ENCODE peak calls at places on chromosomes 1 and 21, in nine cellular contexts. C is left ventricle myocardium inferior, L is HT-29, F is SW 1271, J is HT1080, D is OCI-LY7, P is ovary, W is ACHN, H is amygdala. B is an unnamed sample.

GRCh38 chr1:29894311-29894710 is 658.0 kb downstream of the PTPRU start:
- DNase-seq in F (no peak), D (no peak), C (no peak), P (no peak), H (no peak), J (no peak), W (no peak), L (no peak), B (no peak)

GRCh38 chr1:54967372-54967771 is 13.1 kb upstream of the TMEM61 start:
- DNase-seq in C (no peak), W (peak), D (no peak), H (no peak), L (no peak), J (peak), P (no peak), F (no peak), B (no peak)

GRCh38 chr1:203592156-203592555 is 34.5 kb upstream of the ATP2B4 start:
- DNase-seq in P (no peak), J (no peak), L (no peak), F (no peak), C (peak), W (no peak), D (no peak), H (no peak), B (no peak)

GRCh38 chr1:41537788-41538351 is 53.4 kb upstream of the EDN2 start:
- DNase-seq in F (no peak), J (no peak), H (no peak), P (peak), L (peak), D (no peak), W (peak), C (peak), B (no peak)

GRCh38 chr1:50491142-50491541 is 67.9 kb upstream of the DMRTA2 start:
- DNase-seq in H (no peak), L (no peak), C (no peak), J (no peak), W (no peak), D (no peak), F (no peak), P (no peak), B (no peak)

GRCh38 chr1:160101037-160101716 is 2.8 kb upstream of the IGSF8 start:
- DNase-seq in F (no peak), J (peak), L (peak), P (peak), H (peak), W (peak), D (peak), C (peak), B (peak)

GRCh38 chr1:15975358-15975804 is 520 bp downstream of the ZBTB17 start:
- DNase-seq in D (peak), P (no peak), L (peak), F (no peak), C (peak), W (peak), J (peak), H (no peak), B (peak)

GRCh38 chr1:115170972-115171392 is 81.7 kb upstream of the TSPAN2 start:
- DNase-seq in L (no peak), H (no peak), J (no peak), F (no peak), W (no peak), P (no peak), D (no peak), C (no peak), B (no peak)

GRCh38 chr1:15833069-15833679 is 14.3 kb upstream of the SPEN start:
- DNase-seq in C (peak), J (no peak), D (no peak), H (no peak), F (peak), L (peak), P (peak), W (no peak), B (peak)

GRCh38 chr21:38377165-38378093 is 120.6 kb downstream of the KCNJ15 start:
- DNase-seq in D (no peak), L (no peak), P (no peak), W (no peak), C (no peak), J (no peak), F (no peak), H (no peak), B (no peak)

GRCh38 chr1:32454726-32455125 is 10.1 kb upstream of the ZBTB8B start:
- DNase-seq in P (no peak), F (no peak), H (no peak), D (no peak), C (peak), L (peak), W (no peak), J (peak), B (no peak)

GRCh38 chr1:21661886-21662285 is 7.3 kb downstream of the RAP1GAP start:
- DNase-seq in D (no peak), W (no peak), J (no peak), C (no peak), L (no peak), F (no peak), P (peak), H (no peak), B (no peak)

GRCh38 chr1:47186267-47187185 is 3.3 kb downstream of the PDZK1IP1 start:
- DNase-seq in W (no peak), F (no peak), H (no peak), P (no peak), C (no peak), J (no peak), D (no peak), L (no peak), B (no peak)

GRCh38 chr1:154386643-154387352 is 18.3 kb upstream of the IL6R start:
- DNase-seq in P (no peak), D (peak), W (no peak), L (no peak), H (no peak), C (no peak), J (no peak), F (no peak), B (peak)

GRCh38 chr1:233998926-233999325 is 94.5 kb downstream of the SLC35F3 start:
- DNase-seq in J (no peak), P (no peak), H (no peak), W (no peak), L (no peak), F (no peak), D (no peak), C (no peak), B (no peak)

GRCh38 chr1:203682401-203683383 is 56.1 kb downstream of the ATP2B4 start:
- DNase-seq in J (peak), L (peak), H (no peak), C (no peak), W (no peak), F (no peak), D (peak), P (no peak), B (peak)

GRCh38 chr1:230807029-230807428 is 59.8 kb downstream of the CAPN9 start:
- DNase-seq in F (no peak), L (no peak), H (peak), D (no peak), C (peak), W (no peak), P (no peak), J (no peak), B (no peak)

GRCh38 chr1:233040494-233040893 is 90.1 kb downstream of the NTPCR start:
- DNase-seq in H (no peak), C (no peak), W (no peak), F (no peak), J (no peak), L (no peak), P (no peak), D (no peak), B (no peak)

GRCh38 chr1:177913762-177914540 is 55.9 kb downstream of the SEC16B start:
- DNase-seq in P (no peak), W (peak), J (peak), F (no peak), L (peak), C (no peak), H (no peak), D (peak), B (no peak)

GRCh38 chr1:40662864-40663263 is 2.6 kb downstream of the RIMS3 start:
- DNase-seq in J (peak), P (no peak), F (no peak), C (no peak), L (no peak), W (peak), H (no peak), D (no peak), B (peak)

B was measured in activated naive CD8-positive, alpha-beta T cell treated with anti-CD3 and anti-CD28 coated beads, Interleukin-2, amount 50 U/mL, for 24 hours.